ENCODE peak calls at places on chromosomes 5 and 9, in four cellular contexts. O, S, X and G are unnamed samples.

GRCh38 chr5:111574316-111574715 is 62.0 kb upstream of the STARD4 start:
- DNase-seq in O (no peak), S (no peak), X (no peak), G (no peak)

GRCh38 chr5:27124590-27124989 is 86.2 kb upstream of the CDH9 start:
- DNase-seq in O (no peak), S (no peak), X (peak), G (no peak)

GRCh38 chr9:137367506-137368430 is 55.2 kb downstream of the EXD3 start:
- DNase-seq in O (no peak), S (no peak), X (no peak), G (no peak)

GRCh38 chr9:106717686-106718085 is 145.3 kb upstream of the ZNF462 start:
- DNase-seq in O (no peak), S (no peak), X (no peak), G (no peak)

GRCh38 chr9:69195681-69196080 is 21.6 kb downstream of the TJP2 start:
- DNase-seq in O (no peak), S (no peak), X (no peak), G (no peak)

GRCh38 chr5:132019857-132020555 is 8.5 kb upstream of the ACSL6 start:
- DNase-seq in O (no peak), S (peak), X (no peak), G (no peak)

GRCh38 chr9:131105952-131106351 is 9.6 kb downstream of the AIF1L start:
- DNase-seq in O (no peak), S (no peak), X (peak), G (no peak)

GRCh38 chr9:27371382-27371781 is 74.4 kb upstream of the EQTN start:
- DNase-seq in O (no peak), S (no peak), X (peak), G (no peak)

GRCh38 chr5:180130876-180131740 is 59.5 kb upstream of the RNF130 start:
- DNase-seq in O (no peak), S (no peak), X (no peak), G (no peak)

GRCh38 chr5:130912088-130912487 is 253.0 kb downstream of the HINT1 start:
- DNase-seq in O (no peak), S (no peak), X (peak), G (no peak)

GRCh38 chr5:124596595-124597388 is 149.6 kb downstream of the ZNF608 start:
- DNase-seq in O (no peak), S (no peak), X (peak), G (no peak)

GRCh38 chr9:79382468-79382867 is 189.3 kb upstream of the TLE4 start:
- DNase-seq in O (no peak), S (no peak), X (no peak), G (no peak)

GRCh38 chr5:37166197-37166596 is 83.0 kb downstream of the CPLANE1 start:
- DNase-seq in O (no peak), S (no peak), X (no peak), G (no peak)

GRCh38 chr5:37214550-37214949 is 34.6 kb downstream of the CPLANE1 start:
- DNase-seq in O (no peak), S (no peak), X (no peak), G (no peak)

GRCh38 chr9:130847306-130848217 is 12.5 kb downstream of the ABL1 start:
- DNase-seq in O (no peak), S (no peak), X (peak), G (no peak)

GRCh38 chr5:114305402-114306207 is 56.3 kb upstream of the KCNN2 start:
- DNase-seq in O (no peak), S (no peak), X (no peak), G (no peak)

GRCh38 chr9:90964101-90965020 is 162.7 kb downstream of the SYK start:
- DNase-seq in O (no peak), S (no peak), X (peak), G (peak)

GRCh38 chr9:17021379-17021970 is 113.4 kb upstream of the CNTLN start:
- DNase-seq in O (no peak), S (no peak), X (no peak), G (no peak)

DNA sequence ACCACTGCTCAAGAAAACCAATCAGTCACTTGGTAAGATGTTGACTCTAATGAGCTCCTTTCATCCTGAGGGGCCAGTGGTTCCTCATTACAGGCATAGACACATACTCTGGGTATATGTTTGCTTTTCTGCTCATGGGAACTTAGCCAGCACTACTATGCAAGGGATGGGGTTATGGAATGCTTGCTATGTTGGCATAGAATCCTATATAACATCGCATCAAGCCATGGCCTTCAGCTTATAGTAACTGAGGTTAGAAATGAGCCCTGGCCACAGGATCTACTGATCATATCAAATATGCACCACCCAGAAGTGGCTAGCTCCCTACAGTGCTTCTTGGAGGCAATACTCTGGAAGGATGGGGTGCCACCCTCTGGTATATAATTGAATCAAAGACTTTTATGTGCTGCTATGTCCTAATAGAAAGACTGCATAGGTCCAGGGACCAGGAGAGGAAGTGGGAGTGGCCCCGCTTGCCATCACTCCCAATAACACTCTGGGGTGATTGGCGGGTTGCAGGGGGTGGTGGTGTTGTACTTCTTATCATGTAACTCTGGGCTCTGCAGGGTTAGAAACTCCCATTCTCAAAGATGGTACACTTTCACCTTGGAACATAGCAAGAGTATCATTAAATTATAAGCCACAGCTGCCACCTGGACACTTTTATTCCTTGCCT is 70.3 kb downstream of the ZNF366 start:
- DNase-seq in O (no peak), S (no peak), X (peak), G (no peak)
- TF ChIP-seq SPI1 in O (no peak), S (no peak), X (peak), G (peak)

GRCh38 chr5:1480217-1480616 is 35.0 kb upstream of the SLC6A3 start:
- DNase-seq in O (peak), S (no peak), X (peak), G (no peak)
- TF ChIP-seq SPI1 in O (peak), S (peak), X (no peak), G (no peak)

DNA sequence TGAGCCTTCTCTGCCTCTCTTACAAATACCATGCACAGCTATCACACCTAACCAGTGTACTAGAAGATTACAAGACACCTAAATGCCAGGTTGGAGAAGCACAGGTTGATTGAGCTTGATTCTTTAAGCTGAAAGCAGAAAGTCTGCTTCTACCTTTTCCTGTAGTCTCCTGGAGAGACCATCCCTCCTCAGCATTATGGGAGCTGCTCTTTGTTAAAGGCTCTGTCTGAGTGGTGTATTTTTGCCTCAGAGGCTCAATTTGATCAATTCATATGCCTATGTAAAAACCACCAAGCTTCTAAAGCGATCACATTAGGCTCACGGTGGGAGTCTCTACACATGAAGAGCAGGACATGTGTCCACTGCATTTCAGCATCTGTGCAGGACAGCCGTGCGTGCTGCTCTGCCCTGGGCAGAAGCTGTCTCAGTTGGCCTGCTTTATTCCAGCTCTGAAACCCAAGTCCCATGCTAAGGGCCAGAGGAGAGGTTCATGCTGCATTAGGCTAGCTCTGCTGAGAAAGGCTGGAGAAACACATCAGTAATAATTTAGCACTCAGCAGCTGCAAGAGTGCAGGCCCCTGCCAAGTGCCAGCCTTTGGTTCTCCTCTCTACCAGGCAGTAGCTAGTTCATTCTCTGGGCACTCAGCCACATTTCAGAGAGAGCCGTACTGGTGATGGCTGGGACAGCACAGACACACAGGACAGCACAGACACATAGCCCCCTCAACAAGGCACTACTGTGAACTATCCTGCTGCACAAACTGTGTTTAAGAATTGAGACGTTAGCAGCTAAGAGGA is 41.6 kb downstream of the TMEM167A start:
- DNase-seq in O (no peak), S (no peak), X (no peak), G (no peak)
- TF ChIP-seq SPI1 in O (no peak), S (no peak), X (no peak), G (no peak)

DNA sequence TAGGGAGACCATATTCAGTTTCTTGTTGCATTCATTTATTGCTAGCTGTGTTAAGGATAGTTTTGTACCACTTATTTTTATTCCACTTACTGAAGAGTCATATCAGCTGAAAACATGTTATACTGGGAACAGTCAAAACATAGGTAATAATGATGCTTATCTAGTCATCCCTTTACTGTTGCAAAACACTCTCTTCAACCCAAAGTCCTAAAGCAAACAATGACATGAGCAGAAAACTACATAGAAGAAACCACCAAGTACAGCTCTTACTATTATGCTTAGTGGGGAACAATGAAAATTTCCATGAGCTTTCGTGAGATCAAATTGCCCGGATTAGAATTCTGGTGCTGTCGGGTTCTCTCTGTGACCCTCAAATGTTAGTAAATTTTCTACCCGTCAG is 681.4 kb downstream of the NR2F1-AS1 start:
- DNase-seq in O (no peak), S (no peak), X (no peak), G (no peak)
- TF ChIP-seq SPI1 in O (no peak), S (no peak), X (no peak), G (no peak)

GRCh38 chr5:172243302-172243701 is 40.3 kb downstream of the UBTD2 start:
- DNase-seq in O (no peak), S (no peak), X (no peak), G (no peak)
- TF ChIP-seq SPI1 in O (no peak), S (no peak), X (no peak), G (no peak)

DNA sequence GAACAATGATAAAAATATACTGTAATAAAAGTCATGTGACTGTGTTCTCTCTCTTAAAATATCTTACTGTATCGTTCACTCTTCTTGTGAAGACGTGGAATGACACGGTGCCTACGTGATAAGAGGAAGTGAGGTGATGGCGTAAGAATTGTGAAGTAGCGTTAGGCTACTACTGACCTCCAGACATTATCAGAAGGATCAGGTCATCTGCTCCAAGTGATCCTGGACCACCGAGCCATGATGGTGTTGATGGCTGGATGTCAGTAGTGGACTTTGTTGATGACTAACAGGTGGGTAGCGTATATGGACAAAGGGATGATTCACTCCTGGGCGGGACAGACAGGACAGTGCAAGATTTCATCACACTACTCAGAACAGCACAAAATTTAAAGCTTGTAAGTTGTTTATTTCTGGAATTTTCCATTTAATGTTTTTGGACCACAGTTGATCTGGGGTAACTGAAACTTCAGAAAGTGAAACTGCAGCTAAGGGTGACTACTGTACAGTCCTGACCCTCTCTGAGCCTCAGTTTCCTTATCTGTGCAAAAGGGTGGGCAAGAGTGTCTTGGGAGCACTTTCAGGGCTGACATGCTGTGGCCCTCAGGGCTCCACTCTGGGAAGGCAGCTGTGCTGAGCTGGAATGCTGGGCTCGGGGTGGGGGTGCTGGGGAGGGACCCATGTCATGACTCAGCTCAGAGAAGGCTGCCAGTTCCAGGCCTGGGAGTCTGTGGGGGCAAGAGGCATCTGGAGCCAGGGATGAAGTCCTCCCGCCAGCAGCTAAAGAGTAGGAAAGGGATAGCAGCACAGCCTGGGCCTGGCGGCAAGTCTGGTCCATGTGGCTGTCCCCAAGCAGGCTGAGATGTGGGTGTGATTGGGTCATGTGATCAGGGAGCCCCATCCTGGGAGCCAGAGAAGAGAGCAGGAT is 12.6 kb downstream of the PDGFRB start:
- DNase-seq in O (no peak), S (no peak), X (peak), G (no peak)
- TF ChIP-seq SPI1 in O (peak), S (no peak), X (peak), G (no peak)

GRCh38 chr9:129380961-129381401 is 202.9 kb upstream of the IER5L start:
- DNase-seq in O (no peak), S (no peak), X (no peak), G (no peak)

GRCh38 chr9:129375845-129376244 is 197.8 kb upstream of the IER5L start:
- DNase-seq in O (no peak), S (no peak), X (no peak), G (no peak)

GRCh38 chr9:129379181-129379836 is 201.2 kb upstream of the IER5L start:
- DNase-seq in O (no peak), S (no peak), X (no peak), G (no peak)

GRCh38 chr9:129381481-129381957 is 203.5 kb upstream of the IER5L start:
- DNase-seq in O (no peak), S (no peak), X (no peak), G (no peak)

GRCh38 chr9:129378241-129378661 is 200.2 kb upstream of the IER5L start:
- DNase-seq in O (no peak), S (no peak), X (no peak), G (no peak)
- TF ChIP-seq SPI1 in O (no peak), S (no peak), X (no peak), G (no peak)